ENCODE peak calls at places on chromosomes 11 and 22, in eight cellular contexts. A, H, P, J, E, V, I and C are unnamed samples.

GRCh38 chr22:44224166-44224565 is 43.4 kb downstream of the PARVG start:
- DNase-seq in I (no peak), P (no peak), E (no peak), V (no peak), H (no peak), J (no peak), A (no peak), C (no peak)

GRCh38 chr22:22706253-22706940 is 62.0 kb downstream of the GGTLC2 start:
- DNase-seq in H (no peak), E (no peak), P (no peak), V (no peak), A (no peak), I (peak), J (no peak), C (no peak)

GRCh38 chr22:31659246-31659645 is 2.8 kb downstream of the PISD start:
- DNase-seq in V (no peak), J (no peak), E (no peak), A (no peak), H (peak), P (no peak), I (no peak), C (no peak)

GRCh38 chr22:39952347-39952746 is 7.8 kb upstream of the TMA7B start:
- DNase-seq in V (no peak), I (no peak), H (no peak), A (no peak), P (no peak), J (no peak), E (no peak), C (no peak)

GRCh38 chr11:64971421-64972233 is at the start of gene MAJIN:
- DNase-seq in P (peak), A (no peak), V (peak), E (no peak), H (peak), I (peak), J (peak), C (peak)

GRCh38 chr11:74686792-74687191 is 44.4 kb downstream of the CHRDL2 start:
- DNase-seq in E (no peak), V (no peak), A (no peak), P (no peak), H (no peak), J (no peak), I (peak), C (no peak)

GRCh38 chr11:107646783-107647182 is 55.8 kb downstream of the ELMOD1 start:
- DNase-seq in I (no peak), E (no peak), H (no peak), P (no peak), J (no peak), V (no peak), A (no peak), C (no peak)

GRCh38 chr22:28855355-28856094 is 27.8 kb upstream of the ZNRF3 start:
- DNase-seq in J (peak), E (no peak), H (peak), I (no peak), A (peak), V (peak), P (no peak), C (peak)

GRCh38 chr22:38578505-38578904 is 8.5 kb upstream of the DMC1 start:
- DNase-seq in I (no peak), A (no peak), H (no peak), E (no peak), J (no peak), V (no peak), P (no peak), C (no peak)

GRCh38 chr22:21074092-21074715 is 28.5 kb downstream of the LRRC74B start:
- DNase-seq in H (peak), A (no peak), P (no peak), I (no peak), J (no peak), E (no peak), V (no peak), C (no peak)

GRCh38 chr22:21009638-21010425 is 5.1 kb upstream of the P2RX6 start:
- DNase-seq in A (no peak), I (no peak), P (no peak), J (no peak), V (no peak), E (no peak), H (peak), C (peak)

GRCh38 chr11:10800292-10800691 is 8.4 kb downstream of the EIF4G2 start:
- DNase-seq in H (no peak), P (no peak), I (no peak), J (no peak), A (no peak), V (no peak), E (no peak), C (no peak)

GRCh38 chr11:8715501-8715900 is 32.9 kb downstream of the RPL27A start:
- DNase-seq in A (no peak), J (no peak), I (no peak), H (no peak), E (no peak), P (no peak), V (no peak), C (no peak)

GRCh38 chr11:112004389-112004788 is 20.8 kb upstream of the DLAT start:
- DNase-seq in J (no peak), V (no peak), I (no peak), H (no peak), P (no peak), A (no peak), E (no peak), C (peak)

GRCh38 chr11:116072133-116072532 is 567.9 kb upstream of the CADM1 start:
- DNase-seq in E (no peak), I (no peak), P (no peak), V (no peak), J (no peak), A (no peak), H (peak), C (no peak)

GRCh38 chr11:10257478-10257877 is 36.5 kb downstream of the SBF2 start:
- DNase-seq in J (no peak), H (no peak), V (no peak), P (no peak), I (no peak), A (no peak), E (no peak), C (no peak)

GRCh38 chr11:47858169-47858543 is 10.0 kb upstream of the NUP160 start:
- DNase-seq in E (no peak), V (no peak), P (no peak), H (peak), J (no peak), A (no peak), I (no peak), C (no peak)

GRCh38 chr11:77407613-77408012 is 66.3 kb downstream of the PAK1 start:
- DNase-seq in V (no peak), P (no peak), H (peak), J (no peak), I (no peak), A (no peak), E (no peak), C (no peak)

GRCh38 chr11:102171101-102171500 is 60.9 kb downstream of the YAP1 start:
- DNase-seq in E (no peak), H (no peak), P (no peak), A (no peak), J (no peak), V (no peak), I (no peak), C (no peak)

GRCh38 chr11:117020287-117020686 is 77.9 kb downstream of the SIK3 start:
- DNase-seq in P (no peak), J (no peak), H (no peak), A (no peak), E (no peak), V (no peak), I (no peak), C (no peak)

GRCh38 chr11:62680825-62681240 is 2.0 kb upstream of the UBXN1 start:
- DNase-seq in P (no peak), H (peak), V (peak), I (no peak), E (no peak), A (peak), J (no peak), C (peak)

GRCh38 chr22:26762503-26763170 is 105.2 kb downstream of the MIAT start:
- DNase-seq in E (no peak), P (no peak), H (no peak), J (no peak), A (no peak), I (no peak), V (no peak), C (no peak)

GRCh38 chr11:128772814-128773213 is 78.9 kb downstream of the FLI1 start:
- DNase-seq in A (no peak), H (no peak), I (peak), P (peak), V (peak), E (no peak), J (peak), C (peak)

GRCh38 chr22:17201285-17201945 is 17.8 kb downstream of the ADA2 start:
- DNase-seq in J (no peak), A (peak), P (no peak), H (peak), I (no peak), V (no peak), E (no peak), C (no peak)

GRCh38 chr22:38925571-38926041 is 31.8 kb upstream of the APOBEC3A start:
- DNase-seq in J (no peak), E (no peak), H (peak), P (no peak), A (no peak), I (no peak), V (no peak), C (no peak)

GRCh38 chr11:70544774-70545625 is 146.7 kb downstream of the CTTN start:
- DNase-seq in E (no peak), V (no peak), H (peak), P (no peak), J (no peak), I (no peak), A (no peak), C (no peak)

GRCh38 chr22:37643225-37643847 is 3.9 kb downstream of the SH3BP1 start:
- DNase-seq in E (peak), V (peak), H (peak), P (peak), J (peak), I (peak), A (peak), C (peak)